ENCODE peak calls at places on chromosomes 6 and 20, in six cellular contexts. One of them, this sample, is unnamed.

GRCh38 chr20:39259808-39260207 is 297.7 kb downstream of the DHX35 start:
- DNase-seq in endothelial cell of umbilical vein: no peak
- DNase-seq in A549: no peak
- DNase-seq in GM12878: no peak
- DNase-seq in NB4: no peak
- DNase-seq in K562: no peak
- DNase-seq in this sample: no peak

GRCh38 chr6:129683606-129684322 is 26.2 kb downstream of the ARHGAP18 start:
- DNase-seq in endothelial cell of umbilical vein: peak
- DNase-seq in GM12878: peak
- DNase-seq in K562: peak
- DNase-seq in NB4: peak
- DNase-seq in A549: peak
- DNase-seq in this sample: peak

GRCh38 chr6:42745083-42745637 is 743 bp downstream of the TBCC start:
- DNase-seq in K562: peak
- DNase-seq in NB4: peak
- DNase-seq in endothelial cell of umbilical vein: peak
- DNase-seq in GM12878: no peak
- DNase-seq in A549: peak
- DNase-seq in this sample: peak

GRCh38 chr6:158018851-158019361 is 37.2 kb downstream of the SYNJ2 start:
- DNase-seq in GM12878: no peak
- DNase-seq in endothelial cell of umbilical vein: peak
- DNase-seq in A549: no peak
- DNase-seq in K562: no peak
- DNase-seq in NB4: no peak
- DNase-seq in this sample: no peak

GRCh38 chr20:4811661-4812181 is 90.0 kb downstream of the PRND start:
- DNase-seq in endothelial cell of umbilical vein: no peak
- DNase-seq in K562: no peak
- DNase-seq in NB4: peak
- DNase-seq in GM12878: peak
- DNase-seq in A549: no peak
- DNase-seq in this sample: no peak

GRCh38 chr20:45378191-45378590 is at the start of gene TP53TG5:
- DNase-seq in endothelial cell of umbilical vein: no peak
- DNase-seq in GM12878: no peak
- DNase-seq in NB4: no peak
- DNase-seq in K562: no peak
- DNase-seq in A549: no peak
- DNase-seq in this sample: no peak

GRCh38 chr20:62602550-62602949 is 39.8 kb upstream of the SLCO4A1 start:
- DNase-seq in K562: peak
- DNase-seq in A549: no peak
- DNase-seq in endothelial cell of umbilical vein: no peak
- DNase-seq in NB4: peak
- DNase-seq in GM12878: no peak
- DNase-seq in this sample: no peak

GRCh38 chr6:63049216-63049615 is 162.1 kb upstream of the FKBP1C start:
- DNase-seq in K562: no peak
- DNase-seq in endothelial cell of umbilical vein: no peak
- DNase-seq in GM12878: no peak
- DNase-seq in A549: no peak
- DNase-seq in NB4: no peak
- DNase-seq in this sample: no peak

GRCh38 chr6:7389162-7389450 is 436 bp downstream of the CAGE1 start:
- DNase-seq in K562: no peak
- DNase-seq in NB4: no peak
- DNase-seq in GM12878: no peak
- DNase-seq in A549: no peak
- DNase-seq in endothelial cell of umbilical vein: no peak
- DNase-seq in this sample: no peak

GRCh38 chr6:81788748-81789147 is 36.3 kb upstream of the TENT5A start:
- DNase-seq in GM12878: no peak
- DNase-seq in K562: no peak
- DNase-seq in A549: no peak
- DNase-seq in NB4: no peak
- DNase-seq in endothelial cell of umbilical vein: no peak
- DNase-seq in this sample: peak

GRCh38 chr6:96089173-96089572 is 73.4 kb downstream of the FUT9 start:
- DNase-seq in GM12878: no peak
- DNase-seq in A549: peak
- DNase-seq in NB4: peak
- DNase-seq in K562: no peak
- DNase-seq in endothelial cell of umbilical vein: no peak
- DNase-seq in this sample: peak

GRCh38 chr6:14450133-14451040 is 332.8 kb downstream of the CD83 start:
- DNase-seq in endothelial cell of umbilical vein: no peak
- DNase-seq in NB4: no peak
- DNase-seq in K562: no peak
- DNase-seq in A549: no peak
- DNase-seq in GM12878: no peak
- DNase-seq in this sample: no peak
- TF ChIP-seq MYC in endothelial cell of umbilical vein: no peak
- TF ChIP-seq MYC in NB4: no peak
- TF ChIP-seq MYC in K562: no peak
- TF ChIP-seq MYC in A549: no peak
- TF ChIP-seq MYC in GM12878: no peak
- TF ChIP-seq MYC in this sample: no peak

DNA sequence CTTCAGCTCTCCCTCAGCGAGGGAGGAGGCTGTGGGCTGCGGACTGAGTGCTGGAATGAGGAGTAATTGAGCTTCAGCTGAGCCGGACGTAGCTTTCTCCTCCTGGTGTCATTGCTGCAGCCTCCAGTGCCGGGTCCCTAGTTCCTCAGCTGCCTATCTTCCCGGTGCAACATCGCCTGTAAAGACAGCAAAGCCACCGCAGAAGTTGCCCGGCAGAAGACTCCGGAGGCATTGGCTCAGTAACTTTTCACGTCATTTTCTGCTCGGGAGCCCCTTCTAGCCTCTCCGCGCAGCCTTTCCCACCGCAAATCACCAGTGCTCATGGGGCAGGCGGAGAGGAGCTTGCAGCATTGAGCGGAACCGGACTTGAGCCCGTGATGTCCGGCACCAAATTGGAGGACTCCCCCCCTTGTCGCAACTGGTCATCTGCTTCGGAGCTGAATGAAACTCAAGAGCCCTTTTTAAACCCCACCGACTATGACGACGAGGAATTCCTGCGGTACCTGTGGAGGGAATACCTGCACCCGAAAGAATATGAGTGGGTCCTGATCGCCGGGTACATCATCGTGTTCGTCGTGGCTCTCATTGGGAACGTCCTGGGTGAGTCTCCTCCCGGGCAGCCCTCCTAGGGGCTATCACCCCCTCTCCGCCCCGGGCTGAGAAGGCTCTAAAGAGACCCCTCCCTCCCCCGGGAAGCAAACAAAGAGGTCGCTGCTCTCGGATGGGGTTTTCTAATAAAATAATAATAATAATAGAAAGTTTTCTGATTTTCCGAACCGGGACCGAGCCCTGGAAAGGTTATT is at the start of gene HCRTR2:
- DNase-seq in GM12878: no peak
- DNase-seq in K562: no peak
- DNase-seq in endothelial cell of umbilical vein: no peak
- DNase-seq in A549: no peak
- DNase-seq in NB4: no peak
- DNase-seq in this sample: no peak
- TF ChIP-seq MYC in GM12878: no peak
- TF ChIP-seq MYC in K562: no peak
- TF ChIP-seq MYC in endothelial cell of umbilical vein: no peak
- TF ChIP-seq MYC in A549: no peak
- TF ChIP-seq MYC in NB4: no peak
- TF ChIP-seq MYC in this sample: no peak

GRCh38 chr6:106184629-106185028 is 98.5 kb downstream of the PRDM1 start:
- DNase-seq in GM12878: no peak
- DNase-seq in NB4: no peak
- DNase-seq in K562: no peak
- DNase-seq in A549: no peak
- DNase-seq in endothelial cell of umbilical vein: no peak
- DNase-seq in this sample: no peak
- TF ChIP-seq MYC in GM12878: no peak
- TF ChIP-seq MYC in NB4: no peak
- TF ChIP-seq MYC in K562: no peak
- TF ChIP-seq MYC in A549: no peak
- TF ChIP-seq MYC in endothelial cell of umbilical vein: no peak
- TF ChIP-seq MYC in this sample: no peak

GRCh38 chr6:51846531-51846930 is 240.9 kb downstream of the PKHD1 start:
- DNase-seq in endothelial cell of umbilical vein: no peak
- DNase-seq in A549: no peak
- DNase-seq in NB4: no peak
- DNase-seq in GM12878: no peak
- DNase-seq in K562: no peak
- DNase-seq in this sample: no peak
- TF ChIP-seq MYC in endothelial cell of umbilical vein: no peak
- TF ChIP-seq MYC in A549: no peak
- TF ChIP-seq MYC in NB4: no peak
- TF ChIP-seq MYC in GM12878: no peak
- TF ChIP-seq MYC in K562: no peak
- TF ChIP-seq MYC in this sample: no peak

GRCh38 chr6:2259002-2259494 is 13.6 kb upstream of the GMDS start:
- DNase-seq in GM12878: no peak
- DNase-seq in endothelial cell of umbilical vein: no peak
- DNase-seq in A549: no peak
- DNase-seq in K562: no peak
- DNase-seq in NB4: no peak
- DNase-seq in this sample: peak
- TF ChIP-seq MYC in GM12878: no peak
- TF ChIP-seq MYC in endothelial cell of umbilical vein: no peak
- TF ChIP-seq MYC in A549: no peak
- TF ChIP-seq MYC in K562: no peak
- TF ChIP-seq MYC in NB4: no peak
- TF ChIP-seq MYC in this sample: no peak

GRCh38 chr20:50385733-50386640 is 124.2 kb upstream of the PTPN1 start:
- DNase-seq in endothelial cell of umbilical vein: no peak
- DNase-seq in NB4: no peak
- DNase-seq in A549: no peak
- DNase-seq in GM12878: no peak
- DNase-seq in K562: peak
- DNase-seq in this sample: no peak
- TF ChIP-seq MYC in endothelial cell of umbilical vein: no peak
- TF ChIP-seq MYC in NB4: no peak
- TF ChIP-seq MYC in A549: no peak
- TF ChIP-seq MYC in GM12878: no peak
- TF ChIP-seq MYC in K562: no peak
- TF ChIP-seq MYC in this sample: no peak

DNA sequence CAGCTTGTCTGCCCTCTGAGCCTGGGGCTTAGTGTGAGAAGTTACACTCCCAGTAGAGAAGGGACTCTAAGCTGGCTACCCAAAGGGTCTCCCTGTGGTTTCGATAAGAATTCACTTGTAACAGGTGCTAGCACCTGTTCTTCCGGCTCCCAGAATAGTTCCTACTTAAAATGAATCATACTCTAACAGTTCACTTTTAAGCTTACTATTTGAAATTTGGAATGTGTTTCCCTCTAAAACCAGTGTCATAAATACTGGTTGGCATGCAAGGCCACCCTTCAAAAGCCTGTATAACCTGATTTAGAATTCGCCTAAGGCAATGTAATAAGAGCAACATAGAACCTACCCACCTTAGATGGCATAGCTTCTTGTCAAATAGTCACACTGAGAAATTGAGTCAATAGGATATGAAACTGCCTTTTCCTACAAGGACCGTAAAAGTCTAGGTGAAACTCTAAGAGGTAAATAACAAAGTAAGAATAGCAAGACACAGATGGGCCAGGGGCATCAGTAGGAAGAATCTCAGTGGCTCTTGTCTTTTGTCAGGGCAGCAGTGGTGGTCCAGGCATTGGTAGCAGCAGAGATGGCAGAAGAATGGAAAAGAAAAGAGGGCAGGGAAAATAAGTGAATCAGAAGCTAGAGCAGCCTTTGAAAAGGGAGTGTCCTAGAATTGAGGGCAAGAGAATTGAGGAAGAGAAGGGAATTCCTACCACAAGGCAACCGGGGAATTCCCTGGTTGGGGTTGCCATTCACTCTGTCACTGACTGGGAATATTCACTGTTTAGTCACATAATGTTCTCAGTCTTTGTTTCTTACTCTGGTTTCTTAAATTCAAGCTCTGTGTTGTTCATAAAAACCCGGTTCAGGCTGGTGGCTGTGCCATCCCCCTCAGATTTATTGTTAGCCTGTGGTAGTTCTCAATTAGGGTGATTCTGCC is 91.5 kb downstream of the HIVEP2 start:
- DNase-seq in GM12878: no peak
- DNase-seq in K562: no peak
- DNase-seq in endothelial cell of umbilical vein: no peak
- DNase-seq in NB4: no peak
- DNase-seq in A549: no peak
- DNase-seq in this sample: no peak
- TF ChIP-seq MYC in GM12878: no peak
- TF ChIP-seq MYC in K562: no peak
- TF ChIP-seq MYC in endothelial cell of umbilical vein: no peak
- TF ChIP-seq MYC in NB4: no peak
- TF ChIP-seq MYC in A549: no peak
- TF ChIP-seq MYC in this sample: no peak

GRCh38 chr20:43731469-43731868 is 4.7 kb upstream of the GTSF1L start:
- DNase-seq in GM12878: no peak
- DNase-seq in endothelial cell of umbilical vein: no peak
- DNase-seq in NB4: no peak
- DNase-seq in K562: peak
- DNase-seq in A549: no peak
- DNase-seq in this sample: no peak
- TF ChIP-seq MYC in GM12878: no peak
- TF ChIP-seq MYC in endothelial cell of umbilical vein: no peak
- TF ChIP-seq MYC in NB4: no peak
- TF ChIP-seq MYC in K562: no peak
- TF ChIP-seq MYC in A549: no peak
- TF ChIP-seq MYC in this sample: no peak